ENCODE peak calls at places on chromosomes 7 and 10, in eight cellular contexts. L, T, K, P, H, J, S and N are unnamed samples.

GRCh38 chr10:78385599-78385998 is 351.9 kb downstream of the RPS24 start:
- DNase-seq in L (no peak), T (no peak), K (no peak), P (no peak), H (no peak), J (no peak), S (no peak), N (no peak)

GRCh38 chr10:24465899-24466615 is 257.1 kb downstream of the KIAA1217 start:
- DNase-seq in L (peak), T (peak), K (no peak), P (peak), H (peak), J (no peak), S (peak), N (peak)

GRCh38 chr7:150828384-150828783 is 23.9 kb upstream of the AOC1 start:
- DNase-seq in L (no peak), T (no peak), K (no peak), P (no peak), H (no peak), J (no peak), S (no peak), N (no peak)

GRCh38 chr7:26681819-26682418 is 182.5 kb downstream of the SKAP2 start:
- DNase-seq in L (peak), T (peak), K (no peak), P (peak), H (no peak), J (no peak), S (no peak), N (no peak)

GRCh38 chr10:78634389-78634815 is 434.4 kb upstream of the ZMIZ1 start:
- DNase-seq in L (no peak), T (peak), K (no peak), P (no peak), H (no peak), J (peak), S (no peak), N (no peak)

GRCh38 chr10:121988361-121989324 is at the start of gene TACC2:
- DNase-seq in L (no peak), T (no peak), K (no peak), P (no peak), H (no peak), J (no peak), S (no peak), N (no peak)

GRCh38 chr10:105650311-105650710 is 1009.2 kb downstream of the SORCS3 start:
- DNase-seq in L (peak), T (no peak), K (no peak), P (no peak), H (no peak), J (no peak), S (no peak), N (no peak)

GRCh38 chr7:75737856-75738603 is 711 bp downstream of the HIP1 start:
- DNase-seq in L (no peak), T (peak), K (peak), P (no peak), H (no peak), J (no peak), S (no peak), N (no peak)

GRCh38 chr10:47079177-47079580 is 168.0 kb downstream of the PTPN20 start:
- DNase-seq in L (peak), T (no peak), K (no peak), P (no peak), H (no peak), J (no peak), S (no peak), N (no peak)

GRCh38 chr10:118840071-118840775 is 85.5 kb upstream of the CACUL1 start:
- DNase-seq in L (peak), T (no peak), K (no peak), P (peak), H (peak), J (no peak), S (no peak), N (peak)

GRCh38 chr10:124532106-124532641 is 70.6 kb downstream of the LHPP start:
- DNase-seq in L (no peak), T (peak), K (no peak), P (no peak), H (no peak), J (no peak), S (no peak), N (no peak)

GRCh38 chr10:29712108-29712507 is 77.3 kb upstream of the SVIL start:
- DNase-seq in L (no peak), T (no peak), K (no peak), P (no peak), H (no peak), J (no peak), S (no peak), N (no peak)

GRCh38 chr10:79392506-79393176 is 45.4 kb downstream of the PPIF start:
- DNase-seq in L (no peak), T (no peak), K (no peak), P (no peak), H (no peak), J (peak), S (no peak), N (no peak)

GRCh38 chr7:34385385-34385784 is 272.6 kb upstream of the NPSR1 start:
- DNase-seq in L (no peak), T (no peak), K (no peak), P (no peak), H (no peak), J (no peak), S (no peak), N (no peak)